ENCODE peak calls at places on chromosomes 6 and 20, in six cellular contexts. One of them, this sample, is unnamed.

GRCh38 chr6:2780109-2780730 is 15.0 kb downstream of the WRNIP1 start:
- DNase-seq in mesendoderm: no peak
- DNase-seq in IMR-90: no peak
- DNase-seq in H9: no peak
- DNase-seq in neuronal stem cell: no peak
- DNase-seq in mesenchymal stem cell: no peak
- DNase-seq in this sample: no peak

GRCh38 chr20:13930246-13930645 is 60.2 kb downstream of the SEL1L2 start:
- DNase-seq in mesendoderm: no peak
- DNase-seq in IMR-90: no peak
- DNase-seq in H9: no peak
- DNase-seq in neuronal stem cell: no peak
- DNase-seq in mesenchymal stem cell: no peak
- DNase-seq in this sample: no peak

GRCh38 chr6:163779727-163780284 is 365.3 kb downstream of the QKI start:
- DNase-seq in mesendoderm: no peak
- DNase-seq in IMR-90: no peak
- DNase-seq in H9: no peak
- DNase-seq in neuronal stem cell: no peak
- DNase-seq in mesenchymal stem cell: no peak
- DNase-seq in this sample: no peak

GRCh38 chr20:12153616-12154015 is 235.9 kb downstream of the BTBD3 start:
- DNase-seq in mesendoderm: no peak
- DNase-seq in IMR-90: peak; percentile 56
- DNase-seq in H9: no peak
- DNase-seq in neuronal stem cell: no peak
- DNase-seq in mesenchymal stem cell: peak; percentile 12
- DNase-seq in this sample: no peak

GRCh38 chr20:50532231-50532630 is 22.0 kb downstream of the PTPN1 start:
- DNase-seq in mesendoderm: no peak
- DNase-seq in IMR-90: no peak
- DNase-seq in H9: no peak
- DNase-seq in neuronal stem cell: no peak
- DNase-seq in mesenchymal stem cell: no peak
- DNase-seq in this sample: no peak

GRCh38 chr6:136085370-136086115 is 164.6 kb downstream of the MTFR2 start:
- DNase-seq in mesendoderm: no peak
- DNase-seq in IMR-90: peak; percentile 72
- DNase-seq in H9: no peak
- DNase-seq in neuronal stem cell: no peak
- DNase-seq in mesenchymal stem cell: no peak
- DNase-seq in this sample: peak; percentile 68

GRCh38 chr6:49325901-49326300 is 137.2 kb downstream of the MMUT start:
- DNase-seq in mesendoderm: no peak
- DNase-seq in IMR-90: no peak
- DNase-seq in H9: no peak
- DNase-seq in neuronal stem cell: no peak
- DNase-seq in mesenchymal stem cell: no peak
- DNase-seq in this sample: no peak

GRCh38 chr6:3506751-3507388 is 50.0 kb upstream of the SLC22A23 start:
- DNase-seq in mesendoderm: no peak
- DNase-seq in IMR-90: peak; percentile 11
- DNase-seq in H9: no peak
- DNase-seq in neuronal stem cell: no peak
- DNase-seq in mesenchymal stem cell: peak; percentile 18
- DNase-seq in this sample: no peak

GRCh38 chr20:57647006-57647932 is 27.0 kb upstream of the ZBP1 start:
- DNase-seq in mesendoderm: no peak
- DNase-seq in IMR-90: no peak
- DNase-seq in H9: no peak
- DNase-seq in neuronal stem cell: no peak
- DNase-seq in mesenchymal stem cell: no peak
- DNase-seq in this sample: no peak

GRCh38 chr20:33392016-33392415 is 9.3 kb downstream of the CDK5RAP1 start:
- DNase-seq in mesendoderm: peak; percentile 54
- DNase-seq in IMR-90: peak; percentile 55
- DNase-seq in H9: no peak
- DNase-seq in neuronal stem cell: no peak
- DNase-seq in mesenchymal stem cell: peak; percentile 56
- DNase-seq in this sample: no peak

GRCh38 chr6:13696226-13696625 is 15.4 kb downstream of the RANBP9 start:
- DNase-seq in mesendoderm: no peak
- DNase-seq in IMR-90: peak; percentile 90
- DNase-seq in H9: no peak
- DNase-seq in neuronal stem cell: no peak
- DNase-seq in mesenchymal stem cell: peak; percentile 40
- DNase-seq in this sample: no peak

GRCh38 chr20:15637971-15638754 is 935.1 kb downstream of the KIF16B start:
- DNase-seq in mesendoderm: peak; percentile 45
- DNase-seq in IMR-90: no peak
- DNase-seq in H9: peak; percentile 56
- DNase-seq in neuronal stem cell: peak; percentile 61
- DNase-seq in mesenchymal stem cell: no peak
- DNase-seq in this sample: no peak

GRCh38 chr6:135423649-135424128 is 73.9 kb downstream of the AHI1 start:
- DNase-seq in mesendoderm: peak; percentile 34
- DNase-seq in IMR-90: peak; percentile 59
- DNase-seq in H9: no peak
- DNase-seq in neuronal stem cell: peak; percentile 21
- DNase-seq in mesenchymal stem cell: peak; percentile 60
- DNase-seq in this sample: peak; percentile 71

GRCh38 chr6:12472601-12473038 is 182.5 kb downstream of the EDN1 start:
- DNase-seq in mesendoderm: peak; percentile 21
- DNase-seq in IMR-90: peak; percentile 67
- DNase-seq in H9: no peak
- DNase-seq in neuronal stem cell: no peak
- DNase-seq in mesenchymal stem cell: peak; percentile 80
- DNase-seq in this sample: peak; percentile 97

GRCh38 chr20:25011831-25012241 is 19.3 kb upstream of the APMAP start:
- DNase-seq in mesendoderm: no peak
- DNase-seq in IMR-90: no peak
- DNase-seq in H9: no peak
- DNase-seq in neuronal stem cell: no peak
- DNase-seq in mesenchymal stem cell: no peak
- DNase-seq in this sample: no peak

GRCh38 chr6:76466286-76466685 is 393.8 kb upstream of the IMPG1 start:
- DNase-seq in mesendoderm: no peak
- DNase-seq in IMR-90: no peak
- DNase-seq in H9: no peak
- DNase-seq in neuronal stem cell: no peak
- DNase-seq in mesenchymal stem cell: no peak
- DNase-seq in this sample: no peak

GRCh38 chr6:48092550-48093217 is 18.3 kb downstream of the PTCHD4 start:
- DNase-seq in mesendoderm: no peak
- DNase-seq in IMR-90: no peak
- DNase-seq in H9: no peak
- DNase-seq in neuronal stem cell: no peak
- DNase-seq in mesenchymal stem cell: no peak
- DNase-seq in this sample: no peak

GRCh38 chr6:168231393-168231957 is 88.1 kb downstream of the DACT2 start:
- DNase-seq in mesendoderm: no peak
- DNase-seq in IMR-90: no peak
- DNase-seq in H9: no peak
- DNase-seq in neuronal stem cell: no peak
- DNase-seq in mesenchymal stem cell: no peak
- DNase-seq in this sample: no peak

GRCh38 chr6:118706702-118707101 is 55.3 kb upstream of the CEP85L start:
- DNase-seq in mesendoderm: peak; percentile 71
- DNase-seq in IMR-90: no peak
- DNase-seq in H9: no peak
- DNase-seq in neuronal stem cell: no peak
- DNase-seq in mesenchymal stem cell: no peak
- DNase-seq in this sample: no peak
- H2BK120ac ChIP-seq in mesendoderm: no peak overlapping the region
- H2BK120ac ChIP-seq in IMR-90: peak overlapping the region; percentile 51
- H2BK120ac ChIP-seq in H9: peak overlapping the region; percentile 48
- H2BK120ac ChIP-seq in neuronal stem cell: no peak overlapping the region
- H2BK120ac ChIP-seq in mesenchymal stem cell: no peak overlapping the region
- H2BK120ac ChIP-seq in this sample: peak overlapping the region; percentile 2

GRCh38 chr20:58718729-58719128 is 26.1 kb downstream of the NPEPL1 start:
- DNase-seq in mesendoderm: no peak
- DNase-seq in IMR-90: no peak
- DNase-seq in H9: peak; percentile 18
- DNase-seq in neuronal stem cell: no peak
- DNase-seq in mesenchymal stem cell: no peak
- DNase-seq in this sample: no peak

GRCh38 chr20:58716476-58717277 is 24.1 kb downstream of the NPEPL1 start:
- DNase-seq in mesendoderm: no peak
- DNase-seq in IMR-90: no peak
- DNase-seq in H9: peak; percentile 29
- DNase-seq in neuronal stem cell: peak; percentile 50
- DNase-seq in mesenchymal stem cell: no peak
- DNase-seq in this sample: no peak

GRCh38 chr20:58719258-58719657 is 26.7 kb downstream of the NPEPL1 start:
- DNase-seq in mesendoderm: no peak
- DNase-seq in IMR-90: no peak
- DNase-seq in H9: peak; percentile 20
- DNase-seq in neuronal stem cell: no peak
- DNase-seq in mesenchymal stem cell: no peak
- DNase-seq in this sample: no peak

GRCh38 chr20:58717278-58718091 is 24.9 kb downstream of the NPEPL1 start:
- DNase-seq in mesendoderm: no peak
- DNase-seq in IMR-90: no peak
- DNase-seq in H9: peak; percentile 33
- DNase-seq in neuronal stem cell: no peak
- DNase-seq in mesenchymal stem cell: no peak
- DNase-seq in this sample: no peak

GRCh38 chr20:58718121-58718563 is 25.5 kb downstream of the NPEPL1 start:
- DNase-seq in mesendoderm: no peak
- DNase-seq in IMR-90: no peak
- DNase-seq in H9: peak; percentile 19
- DNase-seq in neuronal stem cell: no peak
- DNase-seq in mesenchymal stem cell: no peak
- DNase-seq in this sample: no peak
- H2BK5ac ChIP-seq in mesendoderm: no peak overlapping the region
- H2BK5ac ChIP-seq in IMR-90: no peak overlapping the region
- H2BK5ac ChIP-seq in H9: no peak overlapping the region
- H2BK5ac ChIP-seq in neuronal stem cell: no peak overlapping the region
- H2BK5ac ChIP-seq in mesenchymal stem cell: no peak overlapping the region
- H2BK5ac ChIP-seq in this sample: no peak overlapping the region

DNA sequence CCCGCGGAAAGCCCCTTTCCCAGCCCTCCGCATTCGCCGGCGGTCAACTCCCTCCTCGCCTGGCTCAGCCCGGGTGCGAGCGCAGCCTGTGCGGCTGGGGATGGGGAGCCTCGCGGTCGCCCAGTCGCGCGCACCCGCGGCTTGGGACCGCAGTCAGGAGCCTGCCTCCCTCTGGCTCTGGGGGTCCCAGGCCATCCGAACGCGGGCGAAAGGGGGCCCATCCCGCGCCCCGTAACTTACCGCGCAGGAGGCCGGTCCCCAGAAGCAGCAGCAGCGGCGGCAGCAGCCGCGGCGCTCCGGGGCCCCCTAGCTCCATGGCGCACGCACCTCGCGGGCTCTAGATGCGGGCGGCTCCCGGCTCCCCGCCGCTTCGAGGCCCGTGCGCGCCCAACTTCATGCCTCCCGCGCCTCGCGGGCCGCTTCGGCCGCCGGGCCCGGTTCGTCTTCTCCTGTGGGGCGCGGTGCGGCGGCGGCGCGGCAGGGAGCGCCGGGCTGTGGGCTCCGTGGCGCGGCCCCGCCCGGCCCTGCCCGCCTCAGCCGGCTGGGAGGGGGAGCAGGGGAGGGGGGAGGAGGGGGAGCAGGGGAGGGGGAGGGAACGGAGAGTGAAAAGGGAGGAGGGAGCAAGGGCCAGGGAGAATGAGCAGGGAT is at the start of gene CHRNA4:
- DNase-seq in mesendoderm: no peak
- DNase-seq in IMR-90: no peak
- DNase-seq in H9: no peak
- DNase-seq in neuronal stem cell: no peak
- DNase-seq in mesenchymal stem cell: no peak
- DNase-seq in this sample: no peak
- H2BK120ac ChIP-seq in mesendoderm: no peak within 1 kb of the TSS
- H2BK120ac ChIP-seq in IMR-90: no peak within 1 kb of the TSS
- H2BK120ac ChIP-seq in H9: no peak within 1 kb of the TSS
- H2BK120ac ChIP-seq in neuronal stem cell: no peak within 1 kb of the TSS
- H2BK120ac ChIP-seq in mesenchymal stem cell: no peak within 1 kb of the TSS
- H2BK120ac ChIP-seq in this sample: no peak within 1 kb of the TSS

GRCh38 chr6:157769776-157770430 is 53.1 kb upstream of the SNX9 start:
- DNase-seq in mesendoderm: no peak
- DNase-seq in IMR-90: no peak
- DNase-seq in H9: no peak
- DNase-seq in neuronal stem cell: no peak
- DNase-seq in mesenchymal stem cell: no peak
- DNase-seq in this sample: no peak
- H2BK5ac ChIP-seq in mesendoderm: no peak overlapping the region
- H2BK5ac ChIP-seq in IMR-90: peak overlapping the region; percentile 9
- H2BK5ac ChIP-seq in H9: no peak overlapping the region
- H2BK5ac ChIP-seq in neuronal stem cell: no peak overlapping the region
- H2BK5ac ChIP-seq in mesenchymal stem cell: no peak overlapping the region
- H2BK5ac ChIP-seq in this sample: no peak overlapping the region

GRCh38 chr6:33824461-33825154 is 20.8 kb upstream of the MLN start:
- DNase-seq in mesendoderm: peak; percentile 45
- DNase-seq in IMR-90: peak; percentile 21
- DNase-seq in H9: no peak
- DNase-seq in neuronal stem cell: no peak
- DNase-seq in mesenchymal stem cell: peak; percentile 56
- DNase-seq in this sample: no peak
- H2BK120ac ChIP-seq in mesendoderm: no peak overlapping the region
- H2BK120ac ChIP-seq in IMR-90: peak overlapping the region; percentile 58
- H2BK120ac ChIP-seq in H9: no peak overlapping the region
- H2BK120ac ChIP-seq in neuronal stem cell: no peak overlapping the region
- H2BK120ac ChIP-seq in mesenchymal stem cell: peak overlapping the region; percentile 57
- H2BK120ac ChIP-seq in this sample: no peak overlapping the region

GRCh38 chr6:157760589-157761330 is 62.3 kb upstream of the SNX9 start:
- DNase-seq in mesendoderm: no peak
- DNase-seq in IMR-90: peak; percentile 90
- DNase-seq in H9: no peak
- DNase-seq in neuronal stem cell: no peak
- DNase-seq in mesenchymal stem cell: peak; percentile 77
- DNase-seq in this sample: no peak
- H2BK5ac ChIP-seq in mesendoderm: peak overlapping the region; percentile 20
- H2BK5ac ChIP-seq in IMR-90: peak overlapping the region; percentile 77
- H2BK5ac ChIP-seq in H9: no peak overlapping the region
- H2BK5ac ChIP-seq in neuronal stem cell: no peak overlapping the region
- H2BK5ac ChIP-seq in mesenchymal stem cell: peak overlapping the region; percentile 11
- H2BK5ac ChIP-seq in this sample: no peak overlapping the region

DNA sequence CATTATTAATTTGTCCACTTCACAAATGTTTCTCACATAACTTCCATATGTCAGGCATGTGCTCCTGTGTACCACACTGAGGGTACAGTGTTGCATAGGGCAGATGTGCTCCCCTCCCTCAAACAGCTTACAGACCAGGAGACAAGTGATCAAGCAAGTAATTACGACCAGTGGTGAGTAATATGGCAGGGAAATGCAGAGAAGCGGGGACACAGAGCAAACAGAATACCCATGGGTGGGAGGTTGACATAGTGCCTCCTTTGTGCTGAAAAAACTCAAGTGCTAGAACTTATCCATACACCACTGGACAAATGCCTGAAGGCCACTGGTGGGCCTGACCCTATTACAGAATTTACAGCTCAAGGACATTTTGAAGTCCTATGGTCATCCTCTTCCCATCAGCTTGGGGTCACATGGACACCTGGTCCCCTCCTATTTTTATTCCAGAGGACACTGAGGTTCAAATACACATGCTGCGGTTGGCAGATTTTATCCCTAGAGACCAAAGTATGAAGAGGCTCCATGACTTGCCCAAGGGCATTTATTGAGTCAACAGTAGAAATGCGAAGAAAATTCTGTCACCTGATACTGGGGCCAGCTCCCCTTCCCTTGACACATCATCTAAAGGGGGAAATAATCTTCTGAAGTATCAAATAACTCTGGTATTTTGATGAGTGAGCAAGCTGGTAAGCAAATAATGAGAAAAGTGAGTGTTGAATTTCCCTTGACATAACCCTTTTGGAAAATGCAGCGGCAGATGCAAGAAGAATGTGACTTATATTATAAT is 116.6 kb downstream of the QRSL1 start:
- DNase-seq in mesendoderm: no peak
- DNase-seq in IMR-90: peak; percentile 6
- DNase-seq in H9: no peak
- DNase-seq in neuronal stem cell: no peak
- DNase-seq in mesenchymal stem cell: no peak
- DNase-seq in this sample: peak; percentile 85
- H2BK120ac ChIP-seq in mesendoderm: no peak overlapping the region
- H2BK120ac ChIP-seq in IMR-90: no peak overlapping the region
- H2BK120ac ChIP-seq in H9: no peak overlapping the region
- H2BK120ac ChIP-seq in neuronal stem cell: no peak overlapping the region
- H2BK120ac ChIP-seq in mesenchymal stem cell: no peak overlapping the region
- H2BK120ac ChIP-seq in this sample: peak overlapping the region; percentile 85